ENCODE peak calls at places on chromosomes 13 and 19, in four cellular contexts. F is fibroblast of mammary gland, J is psoas muscle, V is Caco-2. G is an unnamed sample.
A peak's percentile ranks its signal among the peaks of the same experiment; 100 is the strongest.

GRCh38 chr19:53183146-53183545 is 10.0 kb downstream of the ZNF665 start:
- DNase-seq in F (peak; percentile 38), J (no peak), V (no peak), G (peak; percentile 76)

GRCh38 chr13:47250141-47250540 is 353.3 kb upstream of the HTR2A start:
- DNase-seq in F (peak; percentile 98), J (no peak), V (no peak), G (peak; percentile 85)

GRCh38 chr19:16185925-16186234 is 670 bp downstream of the FAM32A start:
- DNase-seq in F (no peak), J (no peak), V (no peak), G (no peak)

GRCh38 chr19:16661480-16662034 is 618 bp downstream of the TMEM38A start:
- DNase-seq in F (no peak), J (peak; percentile 62), V (peak; percentile 14), G (no peak)

GRCh38 chr19:719636-720377 is 11.1 kb downstream of the PALM start:
- DNase-seq in F (no peak), J (peak; percentile 54), V (no peak), G (no peak)

GRCh38 chr13:24279706-24280105 is 29.7 kb upstream of the C1QTNF9 start:
- DNase-seq in F (no peak), J (no peak), V (no peak), G (no peak)

GRCh38 chr19:44648536-44649370 is 5.0 kb downstream of the PVR start:
- DNase-seq in F (peak; percentile 55), J (no peak), V (no peak), G (peak; percentile 36)

GRCh38 chr19:16330811-16331690 is 6.4 kb downstream of the KLF2 start:
- DNase-seq in F (no peak), J (no peak), V (no peak), G (no peak)

GRCh38 chr19:47028372-47028672 is 8.7 kb downstream of the NPAS1 start:
- DNase-seq in F (no peak), J (no peak), V (no peak), G (no peak)

GRCh38 chr13:52975969-52976368 is 52.6 kb upstream of the OLFM4 start:
- DNase-seq in F (no peak), J (no peak), V (no peak), G (no peak)

GRCh38 chr13:97004886-97005285 is 10.6 kb upstream of the OXGR1 start:
- DNase-seq in F (no peak), J (no peak), V (no peak), G (no peak)

GRCh38 chr13:43364210-43365041 is 341.0 kb downstream of the DNAJC15 start:
- DNase-seq in F (peak; percentile 62), J (no peak), V (no peak), G (peak; percentile 76)

GRCh38 chr13:44575035-44575434 is 1.1 kb downstream of the TSC22D1 start:
- DNase-seq in F (no peak), J (no peak), V (no peak), G (no peak)

GRCh38 chr19:47544476-47544875 is 28.5 kb downstream of the ZNF541 start:
- DNase-seq in F (no peak), J (no peak), V (no peak), G (no peak)

GRCh38 chr13:95039415-95039814 is 261.8 kb downstream of the ABCC4 start:
- DNase-seq in F (peak; percentile 7), J (no peak), V (no peak), G (peak; percentile 32)

GRCh38 chr13:42239644-42240043 is 32.3 kb upstream of the AKAP11 start:
- DNase-seq in F (peak; percentile 13), J (no peak), V (no peak), G (peak; percentile 17)

GRCh38 chr19:5789886-5790572 is 934 bp downstream of the DUS3L start:
- DNase-seq in F (no peak), J (no peak), V (no peak), G (no peak)

GRCh38 chr19:49196527-49197240 is 39.1 kb downstream of the TRPM4 start:
- DNase-seq in F (no peak), J (peak; percentile 64), V (no peak), G (no peak)

GRCh38 chr13:90099847-90100246 is 1247.6 kb upstream of the MIR17HG start:
- DNase-seq in F (no peak), J (no peak), V (no peak), G (no peak)

GRCh38 chr19:852136-853013 is at the start of gene ELANE:
- DNase-seq in F (no peak), J (peak; percentile 23), V (no peak), G (no peak)

GRCh38 chr19:54248016-54248601 is 5.5 kb upstream of the LILRA6 start:
- DNase-seq in F (peak; percentile 33), J (no peak), V (no peak), G (no peak)

GRCh38 chr13:29922281-29922821 is 71.9 kb upstream of the UBL3 start:
- DNase-seq in F (peak; percentile 73), J (no peak), V (no peak), G (peak; percentile 79)

GRCh38 chr19:53463263-53463662 is 4.3 kb upstream of the ZNF813 start:
- DNase-seq in F (peak; percentile 7), J (peak; percentile 43), V (no peak), G (peak; percentile 24)

GRCh38 chr13:110556224-110556606 is 5.3 kb downstream of the RAB20 start:
- DNase-seq in F (no peak), J (no peak), V (peak; percentile 30), G (no peak)

GRCh38 chr13:23674795-23675640 is 104.8 kb downstream of the TNFRSF19 start:
- DNase-seq in F (peak; percentile 96), J (no peak), V (peak; percentile 36), G (peak; percentile 89)

GRCh38 chr13:106919093-106919492 is 351.2 kb upstream of the ARGLU1 start:
- DNase-seq in F (no peak), J (no peak), V (no peak), G (peak; percentile 22)

GRCh38 chr19:50510700-50511068 is 307 bp downstream of the JOSD2 start:
- DNase-seq in F (no peak), J (no peak), V (no peak), G (no peak)

GRCh38 chr19:33927789-33928457 is 131.3 kb downstream of the KCTD15 start:
- DNase-seq in F (no peak), J (no peak), V (no peak), G (no peak)

GRCh38 chr19:10018219-10018618 is 4.9 kb downstream of the RDH8 start:
- DNase-seq in F (peak; percentile 95), J (no peak), V (no peak), G (no peak)

GRCh38 chr13:50125306-50125555 is 110.0 kb downstream of the KCNRG start:
- DNase-seq in F (no peak), J (no peak), V (no peak), G (no peak)

GRCh38 chr13:97944396-97945029 is 9.0 kb upstream of the IPO5 start:
- DNase-seq in F (peak; percentile 48), J (no peak), V (no peak), G (peak; percentile 52)

GRCh38 chr19:43754562-43755255 is at the start of gene SMG9:
- DNase-seq in F (peak; percentile 98), J (peak; percentile 99), V (peak; percentile 99), G (peak; percentile 99)

GRCh38 chr19:8304841-8305621 is 3.1 kb downstream of the CD320 start:
- DNase-seq in F (no peak), J (no peak), V (peak; percentile 24), G (no peak)

GRCh38 chr13:37443538-37443937 is 155.0 kb downstream of the POSTN start:
- DNase-seq in F (peak; percentile 97), J (no peak), V (no peak), G (peak; percentile 61)

DNA sequence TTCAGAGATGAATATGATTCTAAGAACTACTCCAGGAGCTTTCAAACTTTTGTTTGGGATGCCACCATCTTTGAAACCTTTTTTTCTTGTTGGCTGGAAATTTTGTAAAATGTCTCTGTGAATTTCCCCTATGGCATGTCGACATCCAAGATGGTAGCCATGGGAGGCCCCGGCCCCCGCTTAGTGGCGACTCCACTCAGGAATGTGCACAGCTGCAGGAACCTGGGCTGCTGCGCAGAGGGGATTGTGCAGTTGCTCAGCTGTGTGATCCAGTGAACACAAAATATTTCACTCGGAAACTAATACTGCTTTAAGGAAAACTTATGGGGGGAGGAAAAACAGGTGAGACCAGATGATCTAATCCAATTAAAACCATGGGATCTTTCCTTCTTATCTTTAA is 497.6 kb downstream of the FGF9 start:
- DNase-seq in F (no peak), J (no peak), V (no peak), G (no peak)
- TF ChIP-seq CTCF in F (no peak), J (no peak), V (no peak), G (no peak)

GRCh38 chr13:39600766-39601165 is 2.2 kb downstream of the LHFPL6 start:
- DNase-seq in F (peak; percentile 48), J (peak; percentile 21), V (peak; percentile 15), G (peak; percentile 47)

GRCh38 chr13:39602277-39602613 is 748 bp downstream of the LHFPL6 start:
- DNase-seq in F (peak; percentile 11), J (no peak), V (no peak), G (no peak)

GRCh38 chr13:39597828-39598227 is 5.2 kb downstream of the LHFPL6 start:
- DNase-seq in F (peak; percentile 59), J (no peak), V (no peak), G (peak; percentile 57)

GRCh38 chr13:39601636-39602035 is 1.4 kb downstream of the LHFPL6 start:
- DNase-seq in F (no peak), J (no peak), V (no peak), G (no peak)

GRCh38 chr13:39599842-39600241 is 3.2 kb downstream of the LHFPL6 start:
- DNase-seq in F (peak; percentile 80), J (no peak), V (no peak), G (peak; percentile 21)
- H3K4me3 ChIP-seq in F (peak overlapping the region; percentile 85), J (peak overlapping the region; percentile 85), V (no peak overlapping the region), G (peak overlapping the region; percentile 88)

GRCh38 chr19:29287061-29287460 is 74.1 kb upstream of the UQCRFS1 start:
- DNase-seq in F (no peak), J (no peak), V (no peak), G (no peak)

GRCh38 chr19:29283366-29283765 is 70.4 kb upstream of the UQCRFS1 start:
- DNase-seq in F (no peak), J (no peak), V (no peak), G (no peak)

GRCh38 chr19:29285187-29285687 is 72.3 kb upstream of the UQCRFS1 start:
- DNase-seq in F (no peak), J (no peak), V (no peak), G (no peak)

GRCh38 chr19:29288276-29288675 is 75.3 kb upstream of the UQCRFS1 start:
- DNase-seq in F (no peak), J (no peak), V (no peak), G (no peak)

GRCh38 chr19:29285878-29286277 is 72.9 kb upstream of the UQCRFS1 start:
- DNase-seq in F (no peak), J (no peak), V (peak; percentile 27), G (no peak)
- TF ChIP-seq CTCF in F (peak; percentile 1), J (no peak), V (peak; percentile 26), G (no peak)

GRCh38 chr13:63086286-63086685 is 1670.6 kb upstream of the PCDH20 start:
- DNase-seq in F (no peak), J (no peak), V (no peak), G (no peak)

GRCh38 chr13:63081400-63082014 is 1665.9 kb upstream of the PCDH20 start:
- DNase-seq in F (no peak), J (no peak), V (no peak), G (no peak)

GRCh38 chr13:63088226-63088625 is 1672.6 kb upstream of the PCDH20 start:
- DNase-seq in F (peak; percentile 56), J (no peak), V (no peak), G (peak; percentile 30)

DNA sequence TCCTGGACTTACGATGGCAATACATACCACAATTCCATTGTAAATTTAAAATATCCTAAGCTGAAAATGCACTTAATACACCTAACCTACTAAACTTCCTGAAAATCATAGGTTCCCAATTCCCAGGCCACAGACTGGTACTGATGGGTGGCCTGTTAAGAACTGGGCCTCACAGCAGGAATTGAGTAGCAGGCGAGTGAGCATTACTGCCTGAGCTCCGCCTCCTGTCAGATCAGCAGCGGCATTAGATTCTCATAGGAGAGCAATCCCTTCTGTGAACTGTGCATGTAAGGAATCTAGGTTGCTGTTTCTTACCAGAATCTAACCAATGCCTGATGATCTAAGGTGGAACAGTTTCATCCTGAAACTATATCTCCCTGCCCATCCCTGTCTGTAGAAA is 1670.2 kb upstream of the PCDH20 start:
- DNase-seq in F (no peak), J (no peak), V (no peak), G (no peak)
- H3K4me3 ChIP-seq in F (no peak overlapping the region), J (no peak overlapping the region), V (no peak overlapping the region), G (no peak overlapping the region)